ENCODE peak calls at places on chromosomes 6 and 20, in eight cellular contexts. One of them, this sample, is unnamed.

GRCh38 chr6:125097186-125097585 is 56.4 kb upstream of the TPD52L1 start:
- DNase-seq in prostate gland: no peak
- DNase-seq in dorsolateral prefrontal cortex: no peak
- DNase-seq in GM12864: no peak
- DNase-seq in cardiac muscle cell: no peak
- DNase-seq in HFF-Myc: no peak
- DNase-seq in endodermal cell: no peak
- DNase-seq in psoas muscle: no peak
- DNase-seq in this sample: no peak

GRCh38 chr20:6705106-6705766 is 62.2 kb upstream of the BMP2 start:
- DNase-seq in prostate gland: no peak
- DNase-seq in dorsolateral prefrontal cortex: no peak
- DNase-seq in GM12864: no peak
- DNase-seq in cardiac muscle cell: no peak
- DNase-seq in HFF-Myc: no peak
- DNase-seq in endodermal cell: no peak
- DNase-seq in psoas muscle: no peak
- DNase-seq in this sample: no peak

GRCh38 chr6:22972771-22973170 is 403.4 kb downstream of the HDGFL1 start:
- DNase-seq in prostate gland: no peak
- DNase-seq in dorsolateral prefrontal cortex: no peak
- DNase-seq in GM12864: no peak
- DNase-seq in cardiac muscle cell: no peak
- DNase-seq in HFF-Myc: no peak
- DNase-seq in endodermal cell: no peak
- DNase-seq in psoas muscle: no peak
- DNase-seq in this sample: no peak

GRCh38 chr6:81838031-81838430 is 85.5 kb upstream of the TENT5A start:
- DNase-seq in prostate gland: no peak
- DNase-seq in dorsolateral prefrontal cortex: no peak
- DNase-seq in GM12864: no peak
- DNase-seq in cardiac muscle cell: peak; percentile 35
- DNase-seq in HFF-Myc: no peak
- DNase-seq in endodermal cell: no peak
- DNase-seq in psoas muscle: no peak
- DNase-seq in this sample: no peak

GRCh38 chr6:44446626-44447297 is 59.3 kb downstream of the CDC5L start:
- DNase-seq in prostate gland: no peak
- DNase-seq in dorsolateral prefrontal cortex: no peak
- DNase-seq in GM12864: no peak
- DNase-seq in cardiac muscle cell: no peak
- DNase-seq in HFF-Myc: no peak
- DNase-seq in endodermal cell: no peak
- DNase-seq in psoas muscle: no peak
- DNase-seq in this sample: no peak

GRCh38 chr6:35924146-35924545 is 3.2 kb upstream of the SRPK1 start:
- DNase-seq in prostate gland: no peak
- DNase-seq in dorsolateral prefrontal cortex: no peak
- DNase-seq in GM12864: no peak
- DNase-seq in cardiac muscle cell: no peak
- DNase-seq in HFF-Myc: no peak
- DNase-seq in endodermal cell: no peak
- DNase-seq in psoas muscle: no peak
- DNase-seq in this sample: no peak

GRCh38 chr6:87287251-87287650 is 35.1 kb upstream of the SMIM8 start:
- DNase-seq in prostate gland: no peak
- DNase-seq in dorsolateral prefrontal cortex: no peak
- DNase-seq in GM12864: no peak
- DNase-seq in cardiac muscle cell: no peak
- DNase-seq in HFF-Myc: no peak
- DNase-seq in endodermal cell: no peak
- DNase-seq in psoas muscle: no peak
- DNase-seq in this sample: no peak

GRCh38 chr20:32365560-32365959 is 7.4 kb downstream of the ASXL1 start:
- DNase-seq in prostate gland: no peak
- DNase-seq in dorsolateral prefrontal cortex: no peak
- DNase-seq in GM12864: no peak
- DNase-seq in cardiac muscle cell: no peak
- DNase-seq in HFF-Myc: no peak
- DNase-seq in endodermal cell: no peak
- DNase-seq in psoas muscle: no peak
- DNase-seq in this sample: no peak

GRCh38 chr6:149414822-149415221 is 14.8 kb downstream of the SUMO4 start:
- DNase-seq in prostate gland: no peak
- DNase-seq in dorsolateral prefrontal cortex: no peak
- DNase-seq in GM12864: no peak
- DNase-seq in cardiac muscle cell: no peak
- DNase-seq in HFF-Myc: no peak
- DNase-seq in endodermal cell: no peak
- DNase-seq in psoas muscle: no peak
- DNase-seq in this sample: no peak

GRCh38 chr6:31079656-31080261 is 32.6 kb downstream of the C6orf15 start:
- DNase-seq in prostate gland: peak; percentile 59
- DNase-seq in dorsolateral prefrontal cortex: peak; percentile 71
- DNase-seq in GM12864: no peak
- DNase-seq in cardiac muscle cell: peak; percentile 80
- DNase-seq in HFF-Myc: peak; percentile 33
- DNase-seq in endodermal cell: peak; percentile 93
- DNase-seq in psoas muscle: peak; percentile 46
- DNase-seq in this sample: peak; percentile 71

GRCh38 chr20:53859684-53860083 is 210.7 kb downstream of the BCAS1 start:
- DNase-seq in prostate gland: no peak
- DNase-seq in dorsolateral prefrontal cortex: no peak
- DNase-seq in GM12864: no peak
- DNase-seq in cardiac muscle cell: no peak
- DNase-seq in HFF-Myc: no peak
- DNase-seq in endodermal cell: no peak
- DNase-seq in psoas muscle: peak; percentile 38
- DNase-seq in this sample: no peak

GRCh38 chr6:170023620-170024521 is 267.0 kb downstream of the DLL1 start:
- DNase-seq in prostate gland: no peak
- DNase-seq in dorsolateral prefrontal cortex: no peak
- DNase-seq in GM12864: no peak
- DNase-seq in cardiac muscle cell: no peak
- DNase-seq in HFF-Myc: no peak
- DNase-seq in endodermal cell: no peak
- DNase-seq in psoas muscle: no peak
- DNase-seq in this sample: no peak

GRCh38 chr6:16334671-16335070 is 96.3 kb downstream of the GMPR start:
- DNase-seq in prostate gland: peak; percentile 24
- DNase-seq in dorsolateral prefrontal cortex: no peak
- DNase-seq in GM12864: no peak
- DNase-seq in cardiac muscle cell: no peak
- DNase-seq in HFF-Myc: no peak
- DNase-seq in endodermal cell: peak; percentile 11
- DNase-seq in psoas muscle: peak; percentile 76
- DNase-seq in this sample: no peak

GRCh38 chr6:160034346-160034930 is 65.6 kb downstream of the IGF2R start:
- DNase-seq in prostate gland: no peak
- DNase-seq in dorsolateral prefrontal cortex: no peak
- DNase-seq in GM12864: no peak
- DNase-seq in cardiac muscle cell: no peak
- DNase-seq in HFF-Myc: no peak
- DNase-seq in endodermal cell: peak; percentile 24
- DNase-seq in psoas muscle: no peak
- DNase-seq in this sample: no peak

GRCh38 chr20:25421107-25421506 is 13.6 kb downstream of the GINS1 start:
- DNase-seq in prostate gland: no peak
- DNase-seq in dorsolateral prefrontal cortex: no peak
- DNase-seq in GM12864: no peak
- DNase-seq in cardiac muscle cell: no peak
- DNase-seq in HFF-Myc: no peak
- DNase-seq in endodermal cell: no peak
- DNase-seq in psoas muscle: no peak
- DNase-seq in this sample: no peak

GRCh38 chr6:157054531-157054979 is 268.8 kb downstream of the TMEM242 start:
- DNase-seq in prostate gland: no peak
- DNase-seq in dorsolateral prefrontal cortex: no peak
- DNase-seq in GM12864: peak; percentile 42
- DNase-seq in cardiac muscle cell: no peak
- DNase-seq in HFF-Myc: no peak
- DNase-seq in endodermal cell: no peak
- DNase-seq in psoas muscle: no peak
- DNase-seq in this sample: peak; percentile 60

GRCh38 chr6:166999145-166999844 is at the start of gene CEP43:
- DNase-seq in prostate gland: peak; percentile 88
- DNase-seq in dorsolateral prefrontal cortex: peak; percentile 92
- DNase-seq in GM12864: peak; percentile 78
- DNase-seq in cardiac muscle cell: peak; percentile 98
- DNase-seq in HFF-Myc: peak; percentile 79
- DNase-seq in endodermal cell: peak; percentile 98
- DNase-seq in psoas muscle: peak; percentile 96
- DNase-seq in this sample: peak; percentile 98
- TF ChIP-seq CTCF in prostate gland: no peak
- TF ChIP-seq CTCF in dorsolateral prefrontal cortex: peak; percentile 44
- TF ChIP-seq CTCF in GM12864: no peak
- TF ChIP-seq CTCF in cardiac muscle cell: no peak
- TF ChIP-seq CTCF in HFF-Myc: no peak
- TF ChIP-seq CTCF in endodermal cell: no peak
- TF ChIP-seq CTCF in psoas muscle: no peak
- TF ChIP-seq CTCF in this sample: no peak

GRCh38 chr6:27726620-27727023 is 185.6 kb downstream of the OR2B2 start:
- DNase-seq in prostate gland: no peak
- DNase-seq in dorsolateral prefrontal cortex: no peak
- DNase-seq in GM12864: no peak
- DNase-seq in cardiac muscle cell: no peak
- DNase-seq in HFF-Myc: peak; percentile 31
- DNase-seq in endodermal cell: peak; percentile 77
- DNase-seq in psoas muscle: no peak
- DNase-seq in this sample: peak; percentile 63

GRCh38 chr6:27720607-27721580 is 191.3 kb downstream of the OR2B2 start:
- DNase-seq in prostate gland: no peak
- DNase-seq in dorsolateral prefrontal cortex: no peak
- DNase-seq in GM12864: no peak
- DNase-seq in cardiac muscle cell: no peak
- DNase-seq in HFF-Myc: peak; percentile 40
- DNase-seq in endodermal cell: peak; percentile 91
- DNase-seq in psoas muscle: no peak
- DNase-seq in this sample: peak; percentile 85
- H3K4me3 ChIP-seq in prostate gland: no peak overlapping the region
- H3K4me3 ChIP-seq in dorsolateral prefrontal cortex: no peak overlapping the region
- H3K4me3 ChIP-seq in GM12864: no peak overlapping the region
- H3K4me3 ChIP-seq in cardiac muscle cell: no peak overlapping the region
- H3K4me3 ChIP-seq in HFF-Myc: peak overlapping the region; percentile 33
- H3K4me3 ChIP-seq in endodermal cell: peak overlapping the region; percentile 77
- H3K4me3 ChIP-seq in psoas muscle: no peak overlapping the region
- H3K4me3 ChIP-seq in this sample: no peak overlapping the region

GRCh38 chr20:43190332-43190953 is 737 bp upstream of the PTPRT start:
- DNase-seq in prostate gland: no peak
- DNase-seq in dorsolateral prefrontal cortex: no peak
- DNase-seq in GM12864: no peak
- DNase-seq in cardiac muscle cell: no peak
- DNase-seq in HFF-Myc: no peak
- DNase-seq in endodermal cell: peak; percentile 51
- DNase-seq in psoas muscle: no peak
- DNase-seq in this sample: no peak

GRCh38 chr20:43193443-43193842 is 3.7 kb upstream of the PTPRT start:
- DNase-seq in prostate gland: no peak
- DNase-seq in dorsolateral prefrontal cortex: no peak
- DNase-seq in GM12864: no peak
- DNase-seq in cardiac muscle cell: no peak
- DNase-seq in HFF-Myc: no peak
- DNase-seq in endodermal cell: no peak
- DNase-seq in psoas muscle: no peak
- DNase-seq in this sample: no peak

GRCh38 chr20:43191143-43191542 is 1.4 kb upstream of the PTPRT start:
- DNase-seq in prostate gland: no peak
- DNase-seq in dorsolateral prefrontal cortex: no peak
- DNase-seq in GM12864: no peak
- DNase-seq in cardiac muscle cell: no peak
- DNase-seq in HFF-Myc: no peak
- DNase-seq in endodermal cell: peak; percentile 69
- DNase-seq in psoas muscle: no peak
- DNase-seq in this sample: no peak

GRCh38 chr20:43194187-43194586 is 4.5 kb upstream of the PTPRT start:
- DNase-seq in prostate gland: no peak
- DNase-seq in dorsolateral prefrontal cortex: no peak
- DNase-seq in GM12864: no peak
- DNase-seq in cardiac muscle cell: no peak
- DNase-seq in HFF-Myc: no peak
- DNase-seq in endodermal cell: no peak
- DNase-seq in psoas muscle: no peak
- DNase-seq in this sample: no peak

DNA sequence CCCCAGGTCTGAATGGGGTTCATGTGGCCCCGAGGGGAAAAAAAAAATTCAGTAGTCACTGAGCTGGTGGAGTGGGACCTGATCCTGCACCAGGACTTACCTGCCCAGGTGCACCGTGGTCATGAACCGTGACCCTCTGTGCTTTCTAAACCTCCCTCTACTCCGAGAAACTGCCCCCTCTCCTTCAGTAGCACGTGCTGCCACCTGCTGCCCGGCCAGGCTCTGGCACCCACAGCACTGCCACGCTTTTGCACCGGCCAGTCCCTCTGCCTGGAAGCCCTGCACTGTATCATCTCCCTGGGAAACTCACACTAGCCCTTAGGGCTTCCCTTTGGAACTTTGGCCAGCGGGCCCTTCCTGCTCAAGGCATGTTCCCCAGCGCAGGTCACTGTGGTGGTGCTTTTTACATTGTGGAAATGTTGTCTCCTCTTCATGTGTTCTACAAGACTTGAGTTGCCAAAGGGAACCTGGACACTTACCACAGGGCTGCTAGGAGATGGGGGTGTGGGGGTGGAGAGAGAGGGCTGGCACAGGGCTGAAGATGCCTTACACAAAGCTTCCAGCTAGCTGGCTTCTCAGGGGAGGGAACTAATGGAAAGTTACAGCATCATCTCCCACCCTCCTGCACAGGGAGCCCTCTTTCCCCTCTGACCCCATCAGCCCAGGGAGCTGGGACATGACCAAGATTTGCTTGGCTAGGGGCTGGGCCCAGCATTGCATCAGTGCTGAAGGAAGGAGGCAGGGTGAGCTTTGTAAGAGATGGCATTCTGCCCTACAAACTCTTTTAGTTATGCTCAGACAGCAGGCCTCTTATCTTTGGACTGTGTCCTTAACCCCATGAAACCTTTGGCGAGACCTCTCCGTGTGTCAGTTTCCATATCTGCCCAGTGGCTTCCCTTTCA is 2.5 kb upstream of the PTPRT start:
- DNase-seq in prostate gland: no peak
- DNase-seq in dorsolateral prefrontal cortex: peak; percentile 59
- DNase-seq in GM12864: no peak
- DNase-seq in cardiac muscle cell: peak; percentile 56
- DNase-seq in HFF-Myc: no peak
- DNase-seq in endodermal cell: peak; percentile 91
- DNase-seq in psoas muscle: no peak
- DNase-seq in this sample: peak; percentile 15
- TF ChIP-seq CTCF in prostate gland: no peak
- TF ChIP-seq CTCF in dorsolateral prefrontal cortex: peak; percentile 46
- TF ChIP-seq CTCF in GM12864: peak; percentile 66
- TF ChIP-seq CTCF in cardiac muscle cell: peak; percentile 51
- TF ChIP-seq CTCF in HFF-Myc: peak; percentile 53
- TF ChIP-seq CTCF in endodermal cell: peak; percentile 89
- TF ChIP-seq CTCF in psoas muscle: no peak
- TF ChIP-seq CTCF in this sample: peak; percentile 57

DNA sequence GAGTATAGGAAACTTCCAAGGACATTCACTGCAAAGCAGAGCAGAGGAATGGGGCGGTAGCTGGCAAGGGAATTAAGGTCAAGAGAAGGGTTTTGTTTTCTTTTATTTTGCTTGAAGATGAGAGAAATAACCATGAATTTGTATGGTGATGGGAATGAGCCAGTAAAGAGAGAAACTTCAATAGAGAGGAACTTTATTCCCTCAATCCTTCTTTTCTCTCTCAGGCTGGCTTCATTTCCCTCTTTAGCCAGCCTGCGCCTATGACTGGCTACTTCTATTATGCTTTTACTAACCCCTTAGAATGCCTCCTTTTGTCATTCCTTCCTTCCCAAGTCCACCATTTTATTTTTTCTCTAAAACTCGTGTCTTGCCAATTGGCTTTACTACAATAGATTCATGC is 101.4 kb upstream of the CEP85L start:
- DNase-seq in prostate gland: no peak
- DNase-seq in dorsolateral prefrontal cortex: no peak
- DNase-seq in GM12864: no peak
- DNase-seq in cardiac muscle cell: no peak
- DNase-seq in HFF-Myc: no peak
- DNase-seq in endodermal cell: no peak
- DNase-seq in psoas muscle: no peak
- DNase-seq in this sample: no peak
- H3K4me3 ChIP-seq in prostate gland: no peak overlapping the region
- H3K4me3 ChIP-seq in dorsolateral prefrontal cortex: no peak overlapping the region
- H3K4me3 ChIP-seq in GM12864: no peak overlapping the region
- H3K4me3 ChIP-seq in cardiac muscle cell: no peak overlapping the region
- H3K4me3 ChIP-seq in HFF-Myc: no peak overlapping the region
- H3K4me3 ChIP-seq in endodermal cell: no peak overlapping the region
- H3K4me3 ChIP-seq in psoas muscle: no peak overlapping the region
- H3K4me3 ChIP-seq in this sample: no peak overlapping the region

This sample was measured in GM12865.